ENCODE peak calls at places on chromosomes 6 and 20, in ten cellular contexts. One of them, this sample, is unnamed.

GRCh38 chr6:149429427-149430360 is 29.6 kb downstream of the SUMO4 start:
- DNase-seq in IMR-90: no peak
- DNase-seq in HTR-8/SVneo: no peak
- DNase-seq in posterior cingulate gyrus: peak
- DNase-seq in SHP77 treated with DMSO at 0.1 percent for 48 hours: no peak
- DNase-seq in NCI-H1105: no peak
- DNase-seq in effector CD4-positive, alpha-beta T cell: no peak
- DNase-seq in CD8-positive, alpha-beta T cell: no peak
- DNase-seq in NAMALWA: no peak
- DNase-seq in mucosa of descending colon: no peak
- DNase-seq in this sample: no peak

GRCh38 chr20:57838670-57839142 is 128.9 kb upstream of the PMEPA1 start:
- DNase-seq in IMR-90: no peak
- DNase-seq in HTR-8/SVneo: no peak
- DNase-seq in posterior cingulate gyrus: no peak
- DNase-seq in SHP77 treated with DMSO at 0.1 percent for 48 hours: no peak
- DNase-seq in NCI-H1105: peak
- DNase-seq in effector CD4-positive, alpha-beta T cell: no peak
- DNase-seq in CD8-positive, alpha-beta T cell: no peak
- DNase-seq in NAMALWA: no peak
- DNase-seq in mucosa of descending colon: no peak
- DNase-seq in this sample: no peak

GRCh38 chr6:26507658-26508057 is 7.6 kb downstream of the BTN1A1 start:
- DNase-seq in IMR-90: no peak
- DNase-seq in HTR-8/SVneo: no peak
- DNase-seq in posterior cingulate gyrus: no peak
- DNase-seq in SHP77 treated with DMSO at 0.1 percent for 48 hours: no peak
- DNase-seq in NCI-H1105: no peak
- DNase-seq in effector CD4-positive, alpha-beta T cell: no peak
- DNase-seq in CD8-positive, alpha-beta T cell: no peak
- DNase-seq in NAMALWA: no peak
- DNase-seq in mucosa of descending colon: no peak
- DNase-seq in this sample: no peak

GRCh38 chr6:16200231-16200941 is 38.0 kb upstream of the GMPR start:
- DNase-seq in IMR-90: no peak
- DNase-seq in HTR-8/SVneo: no peak
- DNase-seq in posterior cingulate gyrus: no peak
- DNase-seq in SHP77 treated with DMSO at 0.1 percent for 48 hours: no peak
- DNase-seq in NCI-H1105: no peak
- DNase-seq in effector CD4-positive, alpha-beta T cell: no peak
- DNase-seq in CD8-positive, alpha-beta T cell: no peak
- DNase-seq in NAMALWA: no peak
- DNase-seq in mucosa of descending colon: no peak
- DNase-seq in this sample: no peak

GRCh38 chr6:31836676-31837611 is 9.4 kb downstream of the HSPA1B start:
- DNase-seq in IMR-90: peak
- DNase-seq in HTR-8/SVneo: no peak
- DNase-seq in posterior cingulate gyrus: no peak
- DNase-seq in SHP77 treated with DMSO at 0.1 percent for 48 hours: no peak
- DNase-seq in NCI-H1105: no peak
- DNase-seq in effector CD4-positive, alpha-beta T cell: no peak
- DNase-seq in CD8-positive, alpha-beta T cell: no peak
- DNase-seq in NAMALWA: no peak
- DNase-seq in mucosa of descending colon: no peak
- DNase-seq in this sample: no peak

GRCh38 chr6:123925360-123925759 is 121.7 kb downstream of the NKAIN2 start:
- DNase-seq in IMR-90: peak
- DNase-seq in HTR-8/SVneo: no peak
- DNase-seq in posterior cingulate gyrus: no peak
- DNase-seq in SHP77 treated with DMSO at 0.1 percent for 48 hours: no peak
- DNase-seq in NCI-H1105: no peak
- DNase-seq in effector CD4-positive, alpha-beta T cell: no peak
- DNase-seq in CD8-positive, alpha-beta T cell: no peak
- DNase-seq in NAMALWA: no peak
- DNase-seq in mucosa of descending colon: no peak
- DNase-seq in this sample: no peak

GRCh38 chr6:28401172-28401571 is 1.6 kb upstream of the ZSCAN12 start:
- DNase-seq in IMR-90: peak
- DNase-seq in HTR-8/SVneo: no peak
- DNase-seq in posterior cingulate gyrus: no peak
- DNase-seq in SHP77 treated with DMSO at 0.1 percent for 48 hours: no peak
- DNase-seq in NCI-H1105: no peak
- DNase-seq in effector CD4-positive, alpha-beta T cell: no peak
- DNase-seq in CD8-positive, alpha-beta T cell: no peak
- DNase-seq in NAMALWA: no peak
- DNase-seq in mucosa of descending colon: no peak
- DNase-seq in this sample: no peak

GRCh38 chr20:60046011-60046413 is 87.8 kb downstream of the CDH26 start:
- DNase-seq in IMR-90: peak
- DNase-seq in HTR-8/SVneo: peak
- DNase-seq in posterior cingulate gyrus: no peak
- DNase-seq in SHP77 treated with DMSO at 0.1 percent for 48 hours: no peak
- DNase-seq in NCI-H1105: no peak
- DNase-seq in effector CD4-positive, alpha-beta T cell: no peak
- DNase-seq in CD8-positive, alpha-beta T cell: no peak
- DNase-seq in NAMALWA: no peak
- DNase-seq in mucosa of descending colon: no peak
- DNase-seq in this sample: no peak

GRCh38 chr20:42836339-42836738 is 353.4 kb downstream of the PTPRT start:
- DNase-seq in IMR-90: no peak
- DNase-seq in HTR-8/SVneo: no peak
- DNase-seq in posterior cingulate gyrus: no peak
- DNase-seq in SHP77 treated with DMSO at 0.1 percent for 48 hours: no peak
- DNase-seq in NCI-H1105: no peak
- DNase-seq in effector CD4-positive, alpha-beta T cell: no peak
- DNase-seq in CD8-positive, alpha-beta T cell: no peak
- DNase-seq in NAMALWA: no peak
- DNase-seq in mucosa of descending colon: no peak
- DNase-seq in this sample: no peak

GRCh38 chr20:57211949-57212889 is 54.2 kb downstream of the BMP7 start:
- DNase-seq in IMR-90: peak
- DNase-seq in HTR-8/SVneo: peak
- DNase-seq in posterior cingulate gyrus: no peak
- DNase-seq in SHP77 treated with DMSO at 0.1 percent for 48 hours: no peak
- DNase-seq in NCI-H1105: no peak
- DNase-seq in effector CD4-positive, alpha-beta T cell: no peak
- DNase-seq in CD8-positive, alpha-beta T cell: no peak
- DNase-seq in NAMALWA: no peak
- DNase-seq in mucosa of descending colon: peak
- DNase-seq in this sample: peak

GRCh38 chr20:35539756-35540212 is 2.1 kb upstream of the ERGIC3 start:
- DNase-seq in IMR-90: no peak
- DNase-seq in HTR-8/SVneo: no peak
- DNase-seq in posterior cingulate gyrus: peak
- DNase-seq in SHP77 treated with DMSO at 0.1 percent for 48 hours: peak
- DNase-seq in NCI-H1105: peak
- DNase-seq in effector CD4-positive, alpha-beta T cell: no peak
- DNase-seq in CD8-positive, alpha-beta T cell: no peak
- DNase-seq in NAMALWA: peak
- DNase-seq in mucosa of descending colon: peak
- DNase-seq in this sample: no peak

GRCh38 chr20:58511364-58511763 is 3.8 kb downstream of the APCDD1L start:
- DNase-seq in IMR-90: peak
- DNase-seq in HTR-8/SVneo: peak
- DNase-seq in posterior cingulate gyrus: no peak
- DNase-seq in SHP77 treated with DMSO at 0.1 percent for 48 hours: no peak
- DNase-seq in NCI-H1105: no peak
- DNase-seq in effector CD4-positive, alpha-beta T cell: no peak
- DNase-seq in CD8-positive, alpha-beta T cell: no peak
- DNase-seq in NAMALWA: no peak
- DNase-seq in mucosa of descending colon: no peak
- DNase-seq in this sample: no peak

GRCh38 chr20:48759631-48760245 is 68.1 kb downstream of the PREX1 start:
- DNase-seq in IMR-90: no peak
- DNase-seq in HTR-8/SVneo: no peak
- DNase-seq in posterior cingulate gyrus: no peak
- DNase-seq in SHP77 treated with DMSO at 0.1 percent for 48 hours: no peak
- DNase-seq in NCI-H1105: no peak
- DNase-seq in effector CD4-positive, alpha-beta T cell: no peak
- DNase-seq in CD8-positive, alpha-beta T cell: no peak
- DNase-seq in NAMALWA: no peak
- DNase-seq in mucosa of descending colon: no peak
- DNase-seq in this sample: no peak

GRCh38 chr20:36572701-36573102 is 695 bp upstream of the TGIF2 start:
- DNase-seq in IMR-90: peak
- DNase-seq in HTR-8/SVneo: no peak
- DNase-seq in posterior cingulate gyrus: peak
- DNase-seq in SHP77 treated with DMSO at 0.1 percent for 48 hours: no peak
- DNase-seq in NCI-H1105: no peak
- DNase-seq in effector CD4-positive, alpha-beta T cell: peak
- DNase-seq in CD8-positive, alpha-beta T cell: peak
- DNase-seq in NAMALWA: peak
- DNase-seq in mucosa of descending colon: peak
- DNase-seq in this sample: no peak

GRCh38 chr20:51731771-51732453 is 36.3 kb downstream of the ATP9A start:
- DNase-seq in IMR-90: peak
- DNase-seq in HTR-8/SVneo: no peak
- DNase-seq in posterior cingulate gyrus: no peak
- DNase-seq in SHP77 treated with DMSO at 0.1 percent for 48 hours: no peak
- DNase-seq in NCI-H1105: no peak
- DNase-seq in effector CD4-positive, alpha-beta T cell: no peak
- DNase-seq in CD8-positive, alpha-beta T cell: no peak
- DNase-seq in NAMALWA: no peak
- DNase-seq in mucosa of descending colon: no peak
- DNase-seq in this sample: no peak

GRCh38 chr6:2578729-2579128 is 172.0 kb downstream of the MYLK4 start:
- DNase-seq in IMR-90: peak
- DNase-seq in HTR-8/SVneo: no peak
- DNase-seq in posterior cingulate gyrus: no peak
- DNase-seq in SHP77 treated with DMSO at 0.1 percent for 48 hours: no peak
- DNase-seq in NCI-H1105: no peak
- DNase-seq in effector CD4-positive, alpha-beta T cell: no peak
- DNase-seq in CD8-positive, alpha-beta T cell: no peak
- DNase-seq in NAMALWA: no peak
- DNase-seq in mucosa of descending colon: no peak
- DNase-seq in this sample: no peak

GRCh38 chr20:36629719-36630340 is 16.2 kb downstream of the SLA2 start:
- DNase-seq in IMR-90: no peak
- DNase-seq in HTR-8/SVneo: no peak
- DNase-seq in posterior cingulate gyrus: no peak
- DNase-seq in SHP77 treated with DMSO at 0.1 percent for 48 hours: no peak
- DNase-seq in NCI-H1105: no peak
- DNase-seq in effector CD4-positive, alpha-beta T cell: peak
- DNase-seq in CD8-positive, alpha-beta T cell: peak
- DNase-seq in NAMALWA: peak
- DNase-seq in mucosa of descending colon: peak
- DNase-seq in this sample: no peak

GRCh38 chr20:4728121-4728520 is 6.4 kb downstream of the PRND start:
- DNase-seq in IMR-90: peak
- DNase-seq in HTR-8/SVneo: no peak
- DNase-seq in posterior cingulate gyrus: no peak
- DNase-seq in SHP77 treated with DMSO at 0.1 percent for 48 hours: no peak
- DNase-seq in NCI-H1105: no peak
- DNase-seq in effector CD4-positive, alpha-beta T cell: no peak
- DNase-seq in CD8-positive, alpha-beta T cell: no peak
- DNase-seq in NAMALWA: no peak
- DNase-seq in mucosa of descending colon: no peak
- DNase-seq in this sample: no peak

GRCh38 chr6:135935951-135936601 is 84.6 kb downstream of the PDE7B start:
- DNase-seq in IMR-90: peak
- DNase-seq in HTR-8/SVneo: no peak
- DNase-seq in posterior cingulate gyrus: peak
- DNase-seq in SHP77 treated with DMSO at 0.1 percent for 48 hours: peak
- DNase-seq in NCI-H1105: no peak
- DNase-seq in effector CD4-positive, alpha-beta T cell: no peak
- DNase-seq in CD8-positive, alpha-beta T cell: no peak
- DNase-seq in NAMALWA: no peak
- DNase-seq in mucosa of descending colon: no peak
- DNase-seq in this sample: no peak

GRCh38 chr20:58109126-58109880 is 119.2 kb downstream of the ANKRD60 start:
- DNase-seq in IMR-90: peak
- DNase-seq in HTR-8/SVneo: no peak
- DNase-seq in posterior cingulate gyrus: no peak
- DNase-seq in SHP77 treated with DMSO at 0.1 percent for 48 hours: no peak
- DNase-seq in NCI-H1105: no peak
- DNase-seq in effector CD4-positive, alpha-beta T cell: no peak
- DNase-seq in CD8-positive, alpha-beta T cell: no peak
- DNase-seq in NAMALWA: no peak
- DNase-seq in mucosa of descending colon: no peak
- DNase-seq in this sample: no peak

GRCh38 chr6:18185624-18186023 is 30.4 kb downstream of the KDM1B start:
- DNase-seq in IMR-90: no peak
- DNase-seq in HTR-8/SVneo: no peak
- DNase-seq in posterior cingulate gyrus: no peak
- DNase-seq in SHP77 treated with DMSO at 0.1 percent for 48 hours: no peak
- DNase-seq in NCI-H1105: no peak
- DNase-seq in effector CD4-positive, alpha-beta T cell: no peak
- DNase-seq in CD8-positive, alpha-beta T cell: no peak
- DNase-seq in NAMALWA: no peak
- DNase-seq in mucosa of descending colon: no peak
- DNase-seq in this sample: no peak

This sample was measured in Right ventricle myocardium inferior.